ENCODE peak calls at places on chromosomes 6 and 20, in five cellular contexts. Q is epithelial cell of proximal tubule, N is AG09309, R is endothelial cell, S is tibial artery. Z is an unnamed sample.
A peak's percentile ranks its signal among the peaks of the same experiment; 100 is the strongest.

GRCh38 chr6:35089935-35090505 is 51.1 kb downstream of the TCP11 start:
- DNase-seq in Q (no peak), N (peak; percentile 24), R (no peak), S (no peak), Z (no peak)

GRCh38 chr6:170025341-170026271 is 265.3 kb downstream of the DLL1 start:
- DNase-seq in Q (no peak), N (no peak), R (no peak), S (no peak), Z (no peak)

GRCh38 chr20:13333793-13334192 is 112.7 kb downstream of the ISM1 start:
- DNase-seq in Q (no peak), N (no peak), R (no peak), S (no peak), Z (no peak)

GRCh38 chr6:907928-908327 is 215.0 kb upstream of the EXOC2 start:
- DNase-seq in Q (no peak), N (no peak), R (no peak), S (no peak), Z (no peak)

GRCh38 chr6:6781172-6781876 is 192.8 kb downstream of the LY86 start:
- DNase-seq in Q (peak; percentile 74), N (peak; percentile 32), R (no peak), S (peak; percentile 74), Z (peak; percentile 67)

GRCh38 chr6:151232899-151233298 is 6.9 kb upstream of the AKAP12 start:
- DNase-seq in Q (no peak), N (no peak), R (no peak), S (no peak), Z (no peak)

GRCh38 chr6:105120570-105120969 is 59.2 kb downstream of the POPDC3 start:
- DNase-seq in Q (no peak), N (peak; percentile 43), R (no peak), S (no peak), Z (no peak)

GRCh38 chr6:40907198-40907701 is 131.8 kb downstream of the UNC5CL start:
- DNase-seq in Q (peak; percentile 81), N (no peak), R (no peak), S (no peak), Z (peak; percentile 74)

GRCh38 chr20:20743511-20744169 is 31.2 kb upstream of the RALGAPA2 start:
- DNase-seq in Q (peak; percentile 32), N (no peak), R (peak; percentile 60), S (peak; percentile 79), Z (no peak)

GRCh38 chr6:32410906-32411305 is 3.9 kb upstream of the BTNL2 start:
- DNase-seq in Q (no peak), N (no peak), R (no peak), S (no peak), Z (no peak)

DNA sequence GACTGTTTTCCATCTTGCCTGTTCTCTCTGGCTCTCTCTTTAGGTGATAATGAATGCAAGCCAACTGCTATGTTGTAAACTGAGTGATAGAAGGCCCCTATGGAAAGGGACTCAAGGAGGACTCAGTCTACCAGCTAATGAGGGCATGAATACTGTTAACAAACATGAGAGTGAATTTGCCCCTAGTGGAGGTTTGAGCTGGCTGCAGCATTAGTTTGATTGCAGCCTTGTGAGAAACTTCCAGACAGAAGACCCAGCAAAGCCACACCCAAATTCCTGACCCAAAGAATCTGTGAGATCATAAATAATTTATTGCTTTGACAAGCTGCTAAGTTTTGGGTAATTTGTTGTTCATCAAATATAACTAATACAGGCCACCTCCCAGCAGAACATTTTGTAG is 50.0 kb upstream of the PLCB1 start:
- DNase-seq in Q (no peak), N (no peak), R (no peak), S (no peak), Z (no peak)
- TF ChIP-seq CTCF in Q (peak; percentile 57), N (peak; percentile 35), R (peak; percentile 50), S (no peak), Z (peak; percentile 32)

GRCh38 chr20:23049933-23050838 is 714 bp upstream of the THBD start:
- DNase-seq in Q (peak; percentile 54), N (no peak), R (peak; percentile 58), S (peak; percentile 83), Z (no peak)

GRCh38 chr20:23047001-23047737 is 2.3 kb downstream of the THBD start:
- DNase-seq in Q (no peak), N (no peak), R (no peak), S (no peak), Z (no peak)

GRCh38 chr20:23047738-23048214 is 1.7 kb downstream of the THBD start:
- DNase-seq in Q (no peak), N (no peak), R (no peak), S (no peak), Z (no peak)

GRCh38 chr20:23049201-23049932 is at the start of gene THBD:
- DNase-seq in Q (peak; percentile 37), N (no peak), R (peak; percentile 76), S (peak; percentile 94), Z (no peak)

GRCh38 chr20:23048283-23049200 is 930 bp downstream of the THBD start:
- DNase-seq in Q (no peak), N (no peak), R (peak; percentile 72), S (peak; percentile 84), Z (no peak)
- TF ChIP-seq CTCF in Q (peak; percentile 40), N (peak; percentile 24), R (peak; percentile 75), S (peak; percentile 33), Z (peak; percentile 32)

GRCh38 chr20:33664085-33664761 is 2.1 kb downstream of the C20orf144 start:
- DNase-seq in Q (no peak), N (no peak), R (no peak), S (no peak), Z (no peak)

GRCh38 chr20:33660685-33661058 is 1.5 kb upstream of the C20orf144 start:
- DNase-seq in Q (no peak), N (no peak), R (no peak), S (no peak), Z (no peak)

GRCh38 chr20:33662172-33662571 is at the start of gene C20orf144:
- DNase-seq in Q (no peak), N (no peak), R (no peak), S (no peak), Z (no peak)

GRCh38 chr20:33664762-33665144 is 2.0 kb upstream of the ACTL10 start:
- DNase-seq in Q (no peak), N (no peak), R (no peak), S (no peak), Z (no peak)

DNA sequence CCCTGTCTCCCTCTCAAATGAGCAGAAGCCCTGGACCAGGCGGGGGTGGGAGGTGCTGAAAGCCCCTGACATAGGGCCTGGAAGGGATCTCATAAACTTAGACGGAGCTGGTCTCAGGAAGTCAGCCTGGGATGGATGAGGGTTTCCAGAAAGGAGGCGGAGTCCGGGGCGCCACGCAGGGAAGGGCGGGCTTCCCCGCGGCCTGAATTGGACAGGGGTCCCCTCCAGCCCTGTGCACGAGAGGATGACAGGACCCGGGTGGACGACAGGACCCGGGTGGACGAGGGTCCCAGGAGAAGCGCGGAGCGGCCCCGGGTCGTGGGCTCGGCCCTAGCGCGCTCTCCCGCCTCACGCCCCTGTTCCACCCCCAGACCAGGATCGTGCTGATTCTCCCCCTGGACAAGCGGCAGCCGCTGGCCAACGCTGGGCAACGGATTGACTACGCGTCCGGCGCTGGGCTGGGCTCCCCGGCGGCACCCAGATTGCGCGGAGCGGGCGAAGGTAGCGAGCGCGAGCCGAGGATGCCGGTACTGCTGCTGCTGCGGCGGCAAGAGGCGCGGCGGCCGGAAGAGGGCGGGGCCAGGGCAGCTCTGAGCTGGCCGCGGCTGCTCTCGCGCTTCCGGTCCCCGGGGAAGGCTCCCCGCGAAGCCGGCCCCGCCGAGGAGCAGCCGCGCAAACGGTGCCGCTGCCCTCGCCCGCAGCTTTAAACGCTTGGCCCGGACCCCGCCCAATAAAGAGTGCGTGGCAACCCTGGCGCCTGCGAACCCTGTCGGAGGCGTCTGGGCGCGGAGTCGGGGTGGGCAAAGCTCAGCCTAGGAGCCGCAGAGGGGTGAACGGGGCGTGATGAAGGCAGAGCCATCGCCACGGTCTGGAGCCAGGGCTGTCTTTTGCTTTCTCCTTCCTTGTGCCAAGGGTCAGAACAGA is 1.3 kb downstream of the C20orf144 start:
- DNase-seq in Q (no peak), N (no peak), R (peak; percentile 66), S (peak; percentile 89), Z (no peak)
- TF ChIP-seq CTCF in Q (no peak), N (no peak), R (no peak), S (peak; percentile 17), Z (no peak)

GRCh38 chr6:82006027-82006738 is 241.4 kb downstream of the IBTK start:
- DNase-seq in Q (no peak), N (no peak), R (peak; percentile 11), S (no peak), Z (no peak)
- TF ChIP-seq CTCF in Q (peak; percentile 84), N (peak; percentile 68), R (peak; percentile 60), S (peak; percentile 58), Z (peak; percentile 66)

DNA sequence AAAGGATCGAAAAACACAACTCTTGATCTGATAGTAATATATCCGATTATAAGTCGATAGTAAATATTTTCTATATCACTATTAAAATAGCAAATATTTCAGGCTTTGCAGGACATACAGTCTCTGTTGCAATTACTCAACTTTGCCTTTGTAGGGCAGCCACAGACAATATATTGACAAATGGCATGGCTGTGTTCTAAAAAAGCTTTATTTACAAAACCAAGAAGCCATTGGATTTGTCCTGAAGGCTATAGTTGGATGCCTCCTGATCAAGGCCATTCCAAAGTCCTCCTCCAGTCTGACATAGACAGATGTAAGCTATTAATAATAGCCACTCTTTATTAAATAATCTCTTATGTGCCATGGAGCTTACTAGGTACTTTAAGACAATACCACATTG is 5.9 kb downstream of the OCSTAMP start:
- DNase-seq in Q (no peak), N (no peak), R (no peak), S (no peak), Z (no peak)
- TF ChIP-seq CTCF in Q (peak; percentile 28), N (peak; percentile 4), R (no peak), S (no peak), Z (no peak)

GRCh38 chr20:62900692-62901584 is 25.4 kb downstream of the DIDO1 start:
- DNase-seq in Q (no peak), N (no peak), R (peak; percentile 43), S (no peak), Z (peak; percentile 34)
- TF ChIP-seq CTCF in Q (no peak), N (peak; percentile 11), R (no peak), S (no peak), Z (peak; percentile 34)

GRCh38 chr6:52571099-52571755 is 5.6 kb downstream of the TRAM2 start:
- DNase-seq in Q (no peak), N (no peak), R (no peak), S (peak; percentile 79), Z (no peak)

GRCh38 chr6:52574709-52575489 is 2.0 kb downstream of the TRAM2 start:
- DNase-seq in Q (no peak), N (no peak), R (no peak), S (peak; percentile 85), Z (no peak)

GRCh38 chr6:52572536-52572935 is 4.3 kb downstream of the TRAM2 start:
- DNase-seq in Q (no peak), N (no peak), R (no peak), S (no peak), Z (no peak)

GRCh38 chr6:52575490-52575868 is 1.4 kb downstream of the TRAM2 start:
- DNase-seq in Q (no peak), N (no peak), R (no peak), S (no peak), Z (no peak)

DNA sequence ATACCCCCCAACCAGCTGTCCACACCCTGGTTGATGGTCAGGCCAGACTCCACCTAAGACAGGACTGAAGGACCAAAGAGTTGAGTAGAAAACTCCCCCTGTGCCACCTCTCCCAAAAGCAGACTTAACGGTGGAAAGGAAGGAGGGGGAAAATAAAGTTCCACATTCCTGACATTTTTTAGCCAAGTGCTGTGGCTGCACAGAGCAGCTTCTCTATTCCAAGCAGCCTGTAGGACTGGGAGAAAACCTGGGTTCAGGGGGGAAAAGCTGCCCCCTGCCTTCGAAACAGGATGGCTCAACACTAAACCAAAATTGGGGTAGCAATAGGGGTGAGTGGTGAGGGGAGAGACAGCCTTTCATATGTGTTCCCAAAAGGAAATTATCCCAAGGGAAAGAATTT is 3.6 kb downstream of the TRAM2 start:
- DNase-seq in Q (no peak), N (no peak), R (no peak), S (no peak), Z (no peak)
- TF ChIP-seq CTCF in Q (peak; percentile 13), N (peak; percentile 32), R (no peak), S (no peak), Z (peak; percentile 55)

Z was measured in kidney epithelial cell.